ENCODE peak calls at places on chromosomes 2 and 18, in six cellular contexts. W is Calu3; P is AG09319; I is CD4-positive, alpha-beta T cell; M is stomach; C is cardiac muscle cell. R is an unnamed sample.

GRCh38 chr2:10359731-10360329 is 57.1 kb downstream of the HPCAL1 start:
- DNase-seq in W (no peak), P (no peak), I (no peak), M (no peak), C (no peak), R (no peak)

GRCh38 chr2:236816197-236817170 is 246.9 kb downstream of the ACKR3 start:
- DNase-seq in W (no peak), P (no peak), I (no peak), M (no peak), C (no peak), R (no peak)

GRCh38 chr2:23649285-23649684 is 264.3 kb downstream of the KLHL29 start:
- DNase-seq in W (no peak), P (no peak), I (no peak), M (no peak), C (no peak), R (no peak)

GRCh38 chr2:45168731-45169338 is 159.6 kb upstream of the SIX2 start:
- DNase-seq in W (peak; percentile 29), P (no peak), I (no peak), M (no peak), C (peak; percentile 47), R (peak; percentile 34)

GRCh38 chr2:25558262-25558661 is 115.1 kb downstream of the DTNB start:
- DNase-seq in W (no peak), P (peak; percentile 18), I (no peak), M (no peak), C (no peak), R (no peak)

GRCh38 chr2:42835577-42836371 is 43.4 kb upstream of the HAAO start:
- DNase-seq in W (peak; percentile 51), P (peak; percentile 95), I (no peak), M (no peak), C (no peak), R (no peak)

GRCh38 chr2:60873381-60873780 is 8.0 kb upstream of the REL start:
- DNase-seq in W (no peak), P (no peak), I (no peak), M (no peak), C (no peak), R (no peak)

GRCh38 chr2:102975996-102976636 is 214.3 kb downstream of the TMEM182 start:
- DNase-seq in W (peak; percentile 15), P (no peak), I (no peak), M (no peak), C (peak; percentile 71), R (peak; percentile 66)

GRCh38 chr18:33440011-33440383 is 524 bp downstream of the CCDC178 start:
- DNase-seq in W (no peak), P (no peak), I (no peak), M (peak; percentile 54), C (peak; percentile 76), R (peak; percentile 63)

GRCh38 chr2:160581448-160581847 is 87.8 kb upstream of the RBMS1 start:
- DNase-seq in W (no peak), P (no peak), I (no peak), M (no peak), C (peak; percentile 19), R (peak; percentile 6)
- TF ChIP-seq CTCF in W (no peak), P (no peak), I (no peak), M (no peak), C (no peak), R (no peak)

DNA sequence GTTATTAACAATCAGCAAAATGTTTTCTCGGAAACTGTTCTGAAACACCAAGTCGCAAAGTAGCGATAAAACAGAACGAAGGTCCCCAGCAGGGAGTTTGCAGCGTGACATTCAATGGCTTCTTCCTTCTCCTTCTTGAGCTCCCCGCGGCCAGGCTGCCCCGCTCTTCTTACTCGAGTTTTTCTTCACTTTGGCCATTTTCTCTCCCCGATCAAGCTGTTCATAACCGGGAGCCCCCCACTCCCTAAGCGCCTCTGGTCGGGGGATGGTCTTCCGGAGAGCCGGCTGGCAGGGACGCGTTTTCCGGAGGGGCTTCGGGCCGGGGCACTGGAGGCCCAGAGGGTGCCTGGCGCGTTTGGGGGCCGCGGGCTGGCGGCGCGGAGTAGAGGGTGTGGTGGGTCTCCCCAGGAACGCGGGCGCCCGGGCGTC is 5.2 kb downstream of the SP9 start:
- DNase-seq in W (no peak), P (no peak), I (no peak), M (no peak), C (no peak), R (no peak)
- TF ChIP-seq CTCF in W (no peak), P (no peak), I (no peak), M (no peak), C (no peak), R (no peak)

DNA sequence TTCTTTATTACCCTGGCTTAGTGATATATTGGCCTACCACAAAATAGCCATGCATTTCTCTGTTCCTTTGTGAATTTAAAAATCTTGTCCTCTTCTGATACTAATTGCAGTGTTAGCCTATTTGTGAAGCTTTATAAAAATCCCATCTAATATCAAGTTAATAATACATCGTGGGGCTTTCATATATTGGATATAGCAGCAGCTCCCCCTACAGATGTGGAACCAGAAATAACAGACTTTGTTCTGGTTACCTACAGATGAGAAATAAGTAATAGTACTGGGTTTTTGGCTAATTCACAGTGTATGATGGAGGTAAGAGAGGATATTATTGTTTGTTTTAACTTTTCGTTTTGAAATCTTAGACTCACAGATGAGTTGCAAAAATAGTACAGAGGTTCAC is 1661.7 kb upstream of the PIK3C3 start:
- DNase-seq in W (peak; percentile 8), P (no peak), I (no peak), M (no peak), C (peak; percentile 12), R (no peak)
- TF ChIP-seq CTCF in W (no peak), P (no peak), I (no peak), M (no peak), C (peak; percentile 27), R (no peak)

GRCh38 chr2:69829243-69830044 is at the start of gene GMCL1:
- DNase-seq in W (peak; percentile 98), P (peak; percentile 89), I (peak; percentile 99), M (peak; percentile 99), C (peak; percentile 98), R (peak; percentile 99)

GRCh38 chr2:69831354-69831905 is 2.0 kb downstream of the GMCL1 start:
- DNase-seq in W (peak; percentile 34), P (no peak), I (no peak), M (no peak), C (no peak), R (no peak)

GRCh38 chr2:69830045-69830905 is 815 bp downstream of the GMCL1 start:
- DNase-seq in W (peak; percentile 42), P (no peak), I (peak; percentile 53), M (peak; percentile 48), C (peak; percentile 85), R (peak; percentile 35)

GRCh38 chr2:69827796-69828540 is 1.5 kb upstream of the GMCL1 start:
- DNase-seq in W (peak; percentile 22), P (no peak), I (no peak), M (no peak), C (no peak), R (no peak)

DNA sequence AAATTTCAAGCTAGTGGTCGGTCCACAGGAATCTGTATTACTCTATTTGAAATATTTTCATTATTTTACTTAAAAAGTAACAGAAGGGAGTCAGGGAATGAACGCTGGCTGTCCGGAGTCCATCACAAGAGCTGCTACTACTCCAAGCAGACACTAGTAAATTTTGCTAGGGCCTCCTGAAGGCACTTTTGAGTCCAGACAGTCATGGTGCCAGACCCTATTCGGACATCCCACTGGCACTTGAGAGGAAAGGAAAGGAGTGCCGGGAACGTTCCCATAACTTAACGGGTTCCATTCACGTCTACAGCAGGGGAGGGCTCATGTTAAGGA is 582 bp upstream of the GMCL1 start:
- DNase-seq in W (no peak), P (no peak), I (no peak), M (no peak), C (no peak), R (no peak)
- TF ChIP-seq CTCF in W (no peak), P (no peak), I (no peak), M (no peak), C (no peak), R (no peak)

GRCh38 chr2:220849433-220849832 is 722.7 kb downstream of the EPHA4 start:
- DNase-seq in W (no peak), P (no peak), I (no peak), M (no peak), C (no peak), R (no peak)
- TF ChIP-seq CTCF in W (no peak), P (no peak), I (no peak), M (no peak), C (no peak), R (no peak)

DNA sequence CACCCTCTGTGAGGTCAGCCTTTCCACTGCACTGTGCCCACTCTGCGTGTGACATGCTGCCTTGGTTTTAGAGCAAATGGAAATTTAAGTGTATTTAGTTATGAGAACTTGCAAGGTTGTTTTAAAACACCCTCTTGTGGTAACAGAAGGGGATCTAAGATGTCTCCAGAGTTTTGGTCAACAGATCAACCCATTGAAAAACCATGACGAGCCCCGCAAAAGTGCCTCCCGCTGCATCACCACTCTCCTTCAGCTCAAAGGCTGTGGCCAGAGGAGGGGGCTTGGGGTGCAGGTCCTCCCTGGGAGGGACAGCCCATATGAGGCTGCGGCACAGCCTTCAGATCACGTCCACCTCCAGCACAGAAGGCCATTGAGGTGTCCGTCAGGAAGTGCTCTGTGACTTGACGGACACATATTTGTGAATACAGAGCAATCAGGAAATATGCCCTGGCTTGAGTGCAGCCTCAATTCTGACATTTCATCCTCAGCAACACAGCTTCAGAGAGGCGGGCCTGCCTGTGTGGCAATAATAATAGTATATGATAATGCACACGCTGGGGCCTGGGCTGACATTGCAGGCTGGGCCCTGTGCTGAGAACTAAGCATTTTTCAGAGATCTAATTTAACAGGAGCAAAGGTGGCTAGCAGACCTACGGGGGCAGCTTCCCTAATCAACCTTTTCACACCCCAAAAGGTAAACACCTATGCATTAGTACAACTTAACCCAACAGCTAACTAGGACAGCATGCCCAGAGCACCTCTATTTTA is 213.9 kb downstream of the ANAPC1 start:
- DNase-seq in W (no peak), P (no peak), I (no peak), M (no peak), C (no peak), R (no peak)
- TF ChIP-seq CTCF in W (no peak), P (no peak), I (no peak), M (no peak), C (no peak), R (no peak)

DNA sequence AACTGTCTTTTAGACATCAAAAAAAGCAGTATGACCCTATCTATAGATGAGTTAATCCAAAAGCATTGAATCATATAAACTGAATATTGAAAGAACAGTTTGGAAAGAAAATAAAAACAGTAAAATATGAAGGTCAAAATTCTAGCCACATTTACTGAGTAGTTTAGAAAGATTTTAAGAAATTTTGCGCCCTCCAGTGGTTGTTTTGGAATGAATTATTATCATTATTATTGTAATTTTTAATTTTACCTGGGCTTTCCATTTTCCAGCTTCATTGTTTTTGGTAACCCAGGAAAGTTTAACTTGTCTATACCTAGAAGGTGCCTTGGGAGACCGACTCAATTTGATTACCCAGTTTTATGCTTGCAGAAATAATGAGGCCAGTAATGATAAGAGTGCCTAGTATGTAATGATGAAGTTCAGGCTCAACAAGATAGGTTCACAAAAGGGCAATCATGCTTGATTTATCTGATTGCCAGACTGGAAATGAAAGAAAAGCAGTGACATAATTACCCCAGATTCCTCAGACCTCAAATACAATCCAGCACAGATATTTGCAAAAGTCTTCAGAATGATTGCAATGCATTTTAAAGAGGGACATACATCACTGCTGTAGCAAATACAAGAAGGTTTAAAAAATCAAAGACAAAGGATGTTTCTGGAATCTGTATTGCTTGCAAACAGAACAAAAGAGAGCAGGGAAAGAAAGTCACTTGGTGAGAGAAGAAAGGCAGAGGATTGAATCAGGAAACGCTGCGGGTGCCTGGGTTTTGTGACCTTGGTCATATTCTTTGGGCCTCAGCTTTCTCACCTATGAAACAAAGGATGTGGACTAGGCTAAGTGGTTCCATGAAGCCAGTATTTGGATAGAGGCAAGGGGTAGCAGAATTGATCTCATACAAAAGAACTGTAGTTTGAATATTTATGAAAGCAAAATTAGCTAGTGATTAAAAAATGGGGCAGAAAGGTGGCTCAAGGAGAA is 153.8 kb downstream of the MAP2 start:
- DNase-seq in W (peak; percentile 20), P (no peak), I (no peak), M (no peak), C (peak; percentile 18), R (no peak)
- TF ChIP-seq CTCF in W (peak; percentile 32), P (peak; percentile 31), I (no peak), M (no peak), C (peak; percentile 33), R (peak; percentile 87)

GRCh38 chr2:106596844-106597243 is 109.7 kb downstream of the CD8B2 start:
- DNase-seq in W (no peak), P (no peak), I (no peak), M (no peak), C (no peak), R (no peak)
- TF ChIP-seq CTCF in W (no peak), P (peak; percentile 13), I (peak; percentile 35), M (no peak), C (peak; percentile 37), R (peak; percentile 86)

R was measured in endothelial cell.